ENCODE peak calls at places on chromosomes 1 and 21, in four cellular contexts. H is HAP-1, B is skeletal muscle cell, Q is cardiac fibroblast. I is an unnamed sample.

GRCh38 chr1:181592261-181592859 is 109.0 kb downstream of the CACNA1E start:
- DNase-seq in B (no peak), Q (no peak), H (no peak), I (no peak)

GRCh38 chr21:31888936-31889371 is 16.1 kb downstream of the HUNK start:
- DNase-seq in Q (no peak), B (no peak), H (peak; percentile 55), I (peak; percentile 54)

GRCh38 chr1:158019177-158019868 is 25.9 kb downstream of the KIRREL1 start:
- DNase-seq in B (peak; percentile 77), Q (peak; percentile 95), H (peak; percentile 74), I (peak; percentile 63)

GRCh38 chr1:152972196-152972886 is 1.9 kb downstream of the SPRR4 start:
- DNase-seq in B (no peak), H (no peak), Q (no peak), I (no peak)

GRCh38 chr1:10402729-10403274 is 3.9 kb downstream of the PGD start:
- DNase-seq in H (no peak), B (no peak), Q (peak; percentile 45), I (no peak)

GRCh38 chr21:17921579-17922530 is 102.7 kb upstream of the C21orf91 start:
- DNase-seq in Q (peak; percentile 78), H (no peak), B (peak; percentile 69), I (no peak)

GRCh38 chr1:111990878-111991760 is 1.7 kb upstream of the KCND3 start:
- DNase-seq in B (no peak), Q (peak; percentile 26), H (peak; percentile 79), I (peak; percentile 57)

GRCh38 chr1:39158330-39159086 is 46.0 kb upstream of the MACF1 start:
- DNase-seq in Q (peak; percentile 63), B (no peak), H (no peak), I (peak; percentile 87)

GRCh38 chr1:39266269-39266668 is 61.8 kb downstream of the MACF1 start:
- DNase-seq in B (no peak), H (no peak), Q (peak; percentile 34), I (peak; percentile 12)

GRCh38 chr1:96688737-96689136 is 32.8 kb upstream of the PTBP2 start:
- DNase-seq in B (no peak), H (no peak), Q (no peak), I (peak; percentile 3)

GRCh38 chr1:18923721-18924610 is 21.6 kb upstream of the ALDH4A1 start:
- DNase-seq in B (no peak), Q (no peak), H (no peak), I (no peak)

GRCh38 chr1:35577071-35577998 is 4.2 kb downstream of the TFAP2E start:
- DNase-seq in H (no peak), Q (no peak), B (no peak), I (no peak)

GRCh38 chr1:165328136-165328535 is 28.4 kb downstream of the LMX1A start:
- DNase-seq in B (no peak), H (no peak), Q (no peak), I (no peak)

GRCh38 chr1:165330483-165330882 is 26.0 kb downstream of the LMX1A start:
- DNase-seq in B (no peak), H (no peak), Q (no peak), I (no peak)

GRCh38 chr1:165324050-165324449 is 32.5 kb downstream of the LMX1A start:
- DNase-seq in B (no peak), Q (no peak), H (no peak), I (no peak)

GRCh38 chr1:165327538-165327937 is 29.0 kb downstream of the LMX1A start:
- DNase-seq in Q (no peak), H (no peak), B (no peak), I (no peak)

DNA sequence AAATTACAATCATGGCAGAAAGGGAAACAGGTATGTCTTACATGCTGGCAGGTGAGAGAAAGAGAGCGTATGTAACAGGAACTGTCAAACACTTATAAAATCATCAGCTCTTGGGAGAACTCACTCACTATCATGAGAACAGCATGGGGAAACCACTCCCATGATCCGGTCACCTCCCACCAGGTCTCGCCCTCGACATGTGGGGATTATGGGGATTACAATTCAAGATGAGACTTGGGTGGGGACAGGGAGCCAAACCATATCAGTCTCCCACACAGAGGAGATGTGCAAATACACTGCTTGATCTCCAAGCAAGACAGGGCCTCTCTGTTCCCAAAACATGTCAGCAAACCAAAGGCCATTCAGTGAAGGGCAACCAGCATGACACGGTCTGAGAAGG is 27.4 kb downstream of the LMX1A start:
- DNase-seq in Q (no peak), B (no peak), H (no peak), I (no peak)
- H3K4me3 ChIP-seq in Q (no peak overlapping the region), B (no peak overlapping the region), H (no peak overlapping the region), I (no peak overlapping the region)

GRCh38 chr21:15051652-15052554 is 12.9 kb downstream of the NRIP1 start:
- DNase-seq in B (no peak), Q (peak; percentile 50), H (no peak), I (no peak)

GRCh38 chr21:15054089-15054488 is 10.7 kb downstream of the NRIP1 start:
- DNase-seq in H (no peak), B (no peak), Q (no peak), I (no peak)

GRCh38 chr21:15054606-15055239 is 10.1 kb downstream of the NRIP1 start:
- DNase-seq in B (no peak), H (no peak), Q (no peak), I (no peak)

GRCh38 chr21:15053531-15053930 is 11.3 kb downstream of the NRIP1 start:
- DNase-seq in Q (no peak), B (no peak), H (no peak), I (no peak)

GRCh38 chr21:15050588-15051377 is 14.0 kb downstream of the NRIP1 start:
- DNase-seq in Q (no peak), B (no peak), H (no peak), I (no peak)
- H3K4me3 ChIP-seq in Q (no peak overlapping the region), B (no peak overlapping the region), H (no peak overlapping the region), I (no peak overlapping the region)

DNA sequence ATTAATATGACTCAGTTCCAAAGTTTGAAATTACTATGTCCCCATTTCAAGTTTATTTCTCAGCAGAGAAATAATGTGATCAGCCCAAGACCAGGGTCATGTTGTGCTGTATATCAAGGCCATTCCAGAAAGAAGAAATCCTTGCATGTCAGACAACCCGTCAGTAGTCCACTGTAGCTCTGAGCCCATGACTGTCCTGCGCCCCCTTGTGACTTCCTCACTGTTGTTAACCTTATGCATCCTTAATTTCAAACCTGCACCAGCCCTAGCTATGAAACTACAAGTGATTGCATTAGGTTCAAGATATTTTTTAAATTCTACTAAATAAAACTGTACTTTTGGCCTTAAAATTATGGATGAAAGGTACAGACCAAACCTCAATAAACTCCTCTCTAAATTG is 133.0 kb downstream of the LRRC7 start:
- DNase-seq in Q (peak; percentile 28), B (no peak), H (peak; percentile 74), I (no peak)
- H3K4me3 ChIP-seq in Q (no peak overlapping the region), B (no peak overlapping the region), H (no peak overlapping the region), I (no peak overlapping the region)

GRCh38 chr21:29335720-29336119 is 37.0 kb downstream of the BACH1 start:
- DNase-seq in H (no peak), Q (peak; percentile 68), B (no peak), I (no peak)

GRCh38 chr21:29334717-29335428 is 36.2 kb downstream of the BACH1 start:
- DNase-seq in Q (peak; percentile 91), H (no peak), B (peak; percentile 73), I (no peak)

GRCh38 chr21:29330797-29331196 is 32.1 kb downstream of the BACH1 start:
- DNase-seq in Q (no peak), H (no peak), B (no peak), I (no peak)

GRCh38 chr21:29332461-29333354 is 34.0 kb downstream of the BACH1 start:
- DNase-seq in B (no peak), Q (peak; percentile 81), H (no peak), I (no peak)

DNA sequence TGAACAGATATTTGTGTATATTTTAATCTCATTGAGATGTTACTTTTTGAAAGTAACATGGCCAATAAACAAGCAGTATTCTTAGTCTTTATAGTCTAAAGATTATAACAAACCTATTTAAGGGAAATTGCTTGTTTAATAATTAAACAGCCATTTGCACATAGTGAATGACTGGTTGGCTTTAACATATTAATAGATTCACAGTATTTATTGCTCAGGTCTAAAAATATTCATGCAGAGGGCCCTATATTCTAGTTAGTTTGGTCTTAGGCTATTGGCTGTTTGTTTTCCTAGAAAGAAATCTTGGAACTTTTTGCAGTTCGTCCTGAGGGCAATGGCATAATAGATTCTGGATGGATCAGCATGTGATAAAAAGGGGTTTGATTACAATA is 34.6 kb downstream of the BACH1 start:
- DNase-seq in H (no peak), Q (no peak), B (no peak), I (no peak)
- H3K4me3 ChIP-seq in H (no peak overlapping the region), Q (no peak overlapping the region), B (no peak overlapping the region), I (no peak overlapping the region)

DNA sequence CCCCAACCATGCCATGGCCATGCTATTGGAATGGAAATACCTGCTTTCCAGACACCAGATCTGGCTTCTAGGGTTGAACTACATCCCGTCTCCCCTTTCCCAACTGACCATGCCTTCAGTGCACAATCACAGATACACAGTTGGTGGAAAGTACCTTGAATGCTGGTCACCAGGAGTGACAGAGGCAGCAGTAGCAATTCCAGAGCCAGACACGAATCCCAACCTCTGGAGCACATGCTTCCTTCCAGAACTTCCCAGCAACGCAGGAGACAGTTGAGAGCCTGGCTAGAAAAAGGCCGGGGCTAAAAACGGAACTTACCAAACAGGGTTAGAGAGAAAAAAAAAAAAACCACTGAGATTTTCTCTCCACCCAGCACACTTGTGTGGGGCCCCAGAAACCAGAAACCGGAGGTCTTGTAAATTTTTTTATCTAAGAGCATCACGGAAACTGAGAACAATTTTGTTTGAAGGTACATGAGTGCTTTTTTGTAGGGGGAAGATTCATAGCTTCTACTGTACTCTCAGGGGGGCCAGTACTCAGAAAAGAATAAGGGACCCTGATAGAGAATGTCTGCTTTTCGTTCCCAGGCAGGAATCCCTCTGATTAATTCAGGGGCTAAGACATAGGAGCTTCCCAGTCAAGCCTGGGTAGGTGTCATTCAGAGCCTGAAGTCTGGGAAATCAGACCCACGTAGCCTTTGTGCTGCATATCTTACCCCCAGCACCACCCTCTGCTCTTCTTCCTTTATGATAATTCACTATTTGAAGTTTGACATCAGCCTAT is at the start of gene CD48:
- DNase-seq in H (no peak), Q (no peak), B (no peak), I (no peak)
- H3K4me3 ChIP-seq in H (no peak within 1 kb of the TSS), Q (no peak within 1 kb of the TSS), B (no peak within 1 kb of the TSS), I (no peak within 1 kb of the TSS)

GRCh38 chr1:3068400-3069361 is at the start of gene PRDM16:
- DNase-seq in H (peak; percentile 80), B (no peak), Q (peak; percentile 40), I (peak; percentile 51)

GRCh38 chr1:3066826-3067225 is 2.2 kb upstream of the PRDM16 start:
- DNase-seq in H (no peak), Q (no peak), B (no peak), I (no peak)

GRCh38 chr1:3066250-3066711 is 2.7 kb upstream of the PRDM16 start:
- DNase-seq in H (peak; percentile 54), B (no peak), Q (peak; percentile 22), I (no peak)

GRCh38 chr1:3067671-3068399 is 1.2 kb upstream of the PRDM16 start:
- DNase-seq in H (no peak), Q (no peak), B (no peak), I (no peak)

DNA sequence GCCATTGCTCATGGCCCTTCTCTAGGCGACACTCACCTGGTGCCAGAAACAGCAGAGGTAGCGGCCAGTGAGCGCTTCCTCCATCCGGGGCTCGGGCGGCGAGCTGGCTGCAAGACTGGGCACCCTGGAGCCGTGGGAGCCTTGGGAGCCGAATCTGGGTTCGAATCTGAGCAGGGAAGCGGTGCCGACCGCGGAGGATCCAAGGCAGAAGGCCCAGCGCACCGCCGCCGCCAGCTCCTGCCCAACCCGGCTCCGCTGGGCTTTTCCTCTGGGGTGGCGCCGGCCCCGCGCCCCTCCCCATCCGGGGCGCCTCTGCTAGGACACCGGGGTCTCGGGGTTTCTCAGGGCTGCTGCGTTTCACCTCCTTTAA is 1.7 kb upstream of the PRDM16 start:
- DNase-seq in B (no peak), H (no peak), Q (no peak), I (no peak)
- H3K4me3 ChIP-seq in B (no peak overlapping the region), H (no peak overlapping the region), Q (no peak overlapping the region), I (no peak overlapping the region)